ENCODE peak calls at places on chromosomes 3 and 15, in four cellular contexts. D is AG04450, Y is T-helper 1 cell, O is HEK293T. I is an unnamed sample.

GRCh38 chr3:150327678-150328667 is 80.1 kb upstream of the TSC22D2 start:
- DNase-seq in Y (no peak), O (no peak), D (no peak), I (no peak)

GRCh38 chr15:71455107-71455506 is 339.8 kb downstream of the THSD4 start:
- DNase-seq in O (peak), D (no peak), Y (no peak), I (no peak)

GRCh38 chr15:61075741-61076140 is 153.4 kb downstream of the RORA start:
- DNase-seq in Y (no peak), O (no peak), D (no peak), I (no peak)

GRCh38 chr3:15264486-15264885 is 58.4 kb downstream of the CAPN7 start:
- DNase-seq in Y (no peak), O (no peak), D (no peak), I (no peak)

GRCh38 chr15:59222106-59222505 is 15.5 kb downstream of the LDHAL6B start:
- DNase-seq in O (no peak), Y (no peak), D (peak), I (no peak)

GRCh38 chr3:194404365-194405140 is 5.5 kb upstream of the GP5 start:
- DNase-seq in D (no peak), Y (no peak), O (no peak), I (peak)

GRCh38 chr3:114892117-114892870 is 254.8 kb downstream of the ZBTB20 start:
- DNase-seq in Y (no peak), D (no peak), O (no peak), I (no peak)

GRCh38 chr15:66252411-66253295 is 897 bp downstream of the MEGF11 start:
- DNase-seq in O (peak), Y (no peak), D (no peak), I (no peak)

GRCh38 chr15:95086543-95087252 is 855.3 kb downstream of the MCTP2 start:
- DNase-seq in D (peak), Y (no peak), O (no peak), I (no peak)

GRCh38 chr3:7421065-7421464 is 560.1 kb downstream of the GRM7 start:
- DNase-seq in O (no peak), D (no peak), Y (no peak), I (no peak)

GRCh38 chr15:73924258-73924921 is 1.9 kb upstream of the LOXL1 start:
- DNase-seq in Y (no peak), O (no peak), D (peak), I (no peak)

GRCh38 chr3:37907906-37908305 is 46.2 kb downstream of the CTDSPL start:
- DNase-seq in Y (no peak), O (no peak), D (no peak), I (no peak)

GRCh38 chr3:77815467-77815866 is 775.6 kb downstream of the ROBO2 start:
- DNase-seq in D (no peak), Y (no peak), O (peak), I (no peak)

GRCh38 chr15:35606345-35606744 is 60.4 kb upstream of the DPH6 start:
- DNase-seq in D (no peak), O (no peak), Y (no peak), I (no peak)

GRCh38 chr15:27808182-27808581 is 290.9 kb downstream of the OCA2 start:
- DNase-seq in O (no peak), Y (no peak), D (no peak), I (no peak)

GRCh38 chr3:129276385-129276784 is 2.3 kb upstream of the HMCES start:
- DNase-seq in Y (no peak), D (no peak), O (no peak), I (no peak)

GRCh38 chr3:45642731-45643152 is 46.5 kb upstream of the SACM1L start:
- DNase-seq in Y (no peak), O (no peak), D (no peak), I (no peak)

GRCh38 chr3:41419809-41420208 is 220.5 kb downstream of the CTNNB1 start:
- DNase-seq in D (no peak), Y (no peak), O (no peak), I (no peak)

GRCh38 chr3:197795200-197795599 is 4.1 kb downstream of the LRCH3 start:
- DNase-seq in Y (no peak), D (no peak), O (no peak), I (no peak)

GRCh38 chr15:65595960-65596359 is 15.0 kb downstream of the INTS14 start:
- DNase-seq in D (no peak), O (no peak), Y (no peak), I (no peak)

I was measured in T-cell.